ENCODE peak calls at places on chromosomes 12 and 14, in ten cellular contexts. One of them, this sample, is unnamed.
A peak's percentile ranks its signal among the peaks of the same experiment; 100 is the strongest.

GRCh38 chr12:124745891-124746570 is 117.6 kb downstream of the SCARB1 start:
- DNase-seq in H1: peak; percentile 82
- DNase-seq in A549: peak; percentile 95
- DNase-seq in skeletal muscle cell: peak; percentile 78
- DNase-seq in AG04450: no peak
- DNase-seq in fibroblast of lung: peak; percentile 93
- DNase-seq in HCT116: peak; percentile 67
- DNase-seq in adipocyte: peak; percentile 97
- DNase-seq in PC-3: peak; percentile 94
- DNase-seq in coronary artery: peak; percentile 97
- DNase-seq in this sample: no peak

GRCh38 chr14:76203086-76204001 is 51.6 kb downstream of the GPATCH2L start:
- DNase-seq in HCT116: no peak
- DNase-seq in H1: no peak
- DNase-seq in coronary artery: no peak
- DNase-seq in adipocyte: peak; percentile 34
- DNase-seq in skeletal muscle cell: peak; percentile 92
- DNase-seq in AG04450: peak; percentile 96
- DNase-seq in PC-3: peak; percentile 88
- DNase-seq in A549: peak; percentile 76
- DNase-seq in fibroblast of lung: peak; percentile 96
- DNase-seq in this sample: no peak

GRCh38 chr12:45966486-45966885 is 23.9 kb downstream of the SCAF11 start:
- DNase-seq in adipocyte: peak; percentile 80
- DNase-seq in H1: no peak
- DNase-seq in PC-3: no peak
- DNase-seq in HCT116: no peak
- DNase-seq in skeletal muscle cell: no peak
- DNase-seq in fibroblast of lung: peak; percentile 49
- DNase-seq in coronary artery: no peak
- DNase-seq in A549: peak; percentile 17
- DNase-seq in AG04450: peak; percentile 37
- DNase-seq in this sample: no peak

GRCh38 chr14:98249057-98249456 is 1022.9 kb downstream of the BCL11B start:
- DNase-seq in H1: no peak
- DNase-seq in fibroblast of lung: no peak
- DNase-seq in A549: no peak
- DNase-seq in HCT116: no peak
- DNase-seq in coronary artery: no peak
- DNase-seq in AG04450: no peak
- DNase-seq in adipocyte: no peak
- DNase-seq in PC-3: no peak
- DNase-seq in skeletal muscle cell: no peak
- DNase-seq in this sample: no peak

GRCh38 chr12:95974358-95974757 is 21.8 kb downstream of the HAL start:
- DNase-seq in fibroblast of lung: no peak
- DNase-seq in coronary artery: no peak
- DNase-seq in adipocyte: no peak
- DNase-seq in PC-3: no peak
- DNase-seq in HCT116: no peak
- DNase-seq in skeletal muscle cell: no peak
- DNase-seq in A549: no peak
- DNase-seq in H1: no peak
- DNase-seq in AG04450: no peak
- DNase-seq in this sample: no peak

GRCh38 chr14:94062344-94062904 is 18.6 kb downstream of the DDX24 start:
- DNase-seq in PC-3: no peak
- DNase-seq in coronary artery: no peak
- DNase-seq in adipocyte: peak; percentile 36
- DNase-seq in H1: no peak
- DNase-seq in AG04450: no peak
- DNase-seq in A549: no peak
- DNase-seq in fibroblast of lung: no peak
- DNase-seq in HCT116: no peak
- DNase-seq in skeletal muscle cell: no peak
- DNase-seq in this sample: no peak

GRCh38 chr12:96053476-96054261 is 18.3 kb upstream of the LTA4H start:
- DNase-seq in PC-3: no peak
- DNase-seq in H1: no peak
- DNase-seq in skeletal muscle cell: no peak
- DNase-seq in HCT116: no peak
- DNase-seq in coronary artery: no peak
- DNase-seq in adipocyte: no peak
- DNase-seq in AG04450: no peak
- DNase-seq in fibroblast of lung: no peak
- DNase-seq in A549: no peak
- DNase-seq in this sample: no peak

GRCh38 chr12:2326470-2326869 is 273.7 kb downstream of the CACNA1C start:
- DNase-seq in H1: no peak
- DNase-seq in skeletal muscle cell: no peak
- DNase-seq in coronary artery: no peak
- DNase-seq in A549: no peak
- DNase-seq in adipocyte: no peak
- DNase-seq in PC-3: no peak
- DNase-seq in HCT116: no peak
- DNase-seq in fibroblast of lung: no peak
- DNase-seq in AG04450: no peak
- DNase-seq in this sample: no peak

GRCh38 chr12:113732916-113733315 is 233.2 kb downstream of the RBM19 start:
- DNase-seq in adipocyte: no peak
- DNase-seq in fibroblast of lung: no peak
- DNase-seq in HCT116: no peak
- DNase-seq in PC-3: no peak
- DNase-seq in skeletal muscle cell: no peak
- DNase-seq in AG04450: no peak
- DNase-seq in coronary artery: no peak
- DNase-seq in H1: no peak
- DNase-seq in A549: no peak
- DNase-seq in this sample: no peak

GRCh38 chr14:32896979-32897723 is 41.5 kb upstream of the NPAS3 start:
- DNase-seq in HCT116: no peak
- DNase-seq in AG04450: no peak
- DNase-seq in adipocyte: peak; percentile 43
- DNase-seq in A549: no peak
- DNase-seq in fibroblast of lung: peak; percentile 66
- DNase-seq in H1: no peak
- DNase-seq in coronary artery: no peak
- DNase-seq in PC-3: peak; percentile 53
- DNase-seq in skeletal muscle cell: no peak
- DNase-seq in this sample: peak; percentile 1

GRCh38 chr12:92573104-92573503 is 129.7 kb upstream of the PLEKHG7 start:
- DNase-seq in HCT116: no peak
- DNase-seq in adipocyte: no peak
- DNase-seq in A549: no peak
- DNase-seq in PC-3: peak; percentile 71
- DNase-seq in coronary artery: no peak
- DNase-seq in fibroblast of lung: no peak
- DNase-seq in skeletal muscle cell: no peak
- DNase-seq in AG04450: no peak
- DNase-seq in H1: no peak
- DNase-seq in this sample: no peak

GRCh38 chr12:79370021-79370420 is 320.7 kb downstream of the PAWR start:
- DNase-seq in adipocyte: no peak
- DNase-seq in skeletal muscle cell: no peak
- DNase-seq in HCT116: no peak
- DNase-seq in coronary artery: no peak
- DNase-seq in AG04450: no peak
- DNase-seq in fibroblast of lung: no peak
- DNase-seq in PC-3: no peak
- DNase-seq in H1: no peak
- DNase-seq in A549: no peak
- DNase-seq in this sample: no peak

GRCh38 chr12:85713368-85713767 is 122.8 kb downstream of the RASSF9 start:
- DNase-seq in HCT116: no peak
- DNase-seq in skeletal muscle cell: peak; percentile 36
- DNase-seq in fibroblast of lung: peak; percentile 32
- DNase-seq in coronary artery: no peak
- DNase-seq in adipocyte: peak; percentile 72
- DNase-seq in A549: no peak
- DNase-seq in H1: no peak
- DNase-seq in AG04450: no peak
- DNase-seq in PC-3: no peak
- DNase-seq in this sample: no peak

GRCh38 chr12:120247621-120248030 is 17.9 kb downstream of the PXN start:
- DNase-seq in A549: peak; percentile 53
- DNase-seq in HCT116: no peak
- DNase-seq in fibroblast of lung: peak; percentile 49
- DNase-seq in H1: no peak
- DNase-seq in AG04450: no peak
- DNase-seq in skeletal muscle cell: peak; percentile 59
- DNase-seq in coronary artery: no peak
- DNase-seq in PC-3: peak; percentile 61
- DNase-seq in adipocyte: peak; percentile 67
- DNase-seq in this sample: no peak
- H3K4me3 ChIP-seq in A549: no peak overlapping the region
- H3K4me3 ChIP-seq in HCT116: peak overlapping the region; percentile 27
- H3K4me3 ChIP-seq in fibroblast of lung: no peak overlapping the region
- H3K4me3 ChIP-seq in H1: no peak overlapping the region
- H3K4me3 ChIP-seq in AG04450: no peak overlapping the region
- H3K4me3 ChIP-seq in skeletal muscle cell: no peak overlapping the region
- H3K4me3 ChIP-seq in coronary artery: peak overlapping the region; percentile 32
- H3K4me3 ChIP-seq in PC-3: peak overlapping the region; percentile 5
- H3K4me3 ChIP-seq in adipocyte: peak overlapping the region; percentile 53
- H3K4me3 ChIP-seq in this sample: no peak overlapping the region

GRCh38 chr14:99857551-99857950 is 64.3 kb downstream of the EML1 start:
- DNase-seq in H1: no peak
- DNase-seq in HCT116: no peak
- DNase-seq in A549: no peak
- DNase-seq in PC-3: no peak
- DNase-seq in AG04450: no peak
- DNase-seq in coronary artery: no peak
- DNase-seq in skeletal muscle cell: no peak
- DNase-seq in adipocyte: no peak
- DNase-seq in fibroblast of lung: no peak
- DNase-seq in this sample: no peak
- H3K4me3 ChIP-seq in H1: no peak overlapping the region
- H3K4me3 ChIP-seq in HCT116: no peak overlapping the region
- H3K4me3 ChIP-seq in A549: no peak overlapping the region
- H3K4me3 ChIP-seq in PC-3: no peak overlapping the region
- H3K4me3 ChIP-seq in AG04450: no peak overlapping the region
- H3K4me3 ChIP-seq in coronary artery: no peak overlapping the region
- H3K4me3 ChIP-seq in skeletal muscle cell: no peak overlapping the region
- H3K4me3 ChIP-seq in adipocyte: no peak overlapping the region
- H3K4me3 ChIP-seq in fibroblast of lung: no peak overlapping the region
- H3K4me3 ChIP-seq in this sample: no peak overlapping the region

DNA sequence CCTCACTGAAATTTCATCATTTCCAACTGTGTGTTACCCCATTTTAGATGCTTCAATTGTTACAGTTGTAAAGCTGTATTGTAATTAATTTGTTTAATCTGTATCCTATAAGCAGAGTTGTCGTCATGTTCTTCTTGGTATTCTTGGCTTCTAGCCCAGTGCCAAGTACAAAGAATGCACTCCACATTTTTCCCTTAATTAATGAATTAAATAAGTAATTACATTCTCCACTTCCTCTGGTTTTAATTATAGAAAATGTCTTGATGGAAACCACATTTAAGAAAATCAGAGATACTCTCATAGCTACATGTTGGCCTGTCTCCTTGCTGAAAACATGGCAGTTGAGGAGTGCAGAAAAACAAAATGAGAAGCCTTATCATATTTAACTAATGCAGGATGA is 749 bp downstream of the DNAI7 start:
- DNase-seq in AG04450: no peak
- DNase-seq in H1: no peak
- DNase-seq in A549: no peak
- DNase-seq in skeletal muscle cell: no peak
- DNase-seq in adipocyte: peak; percentile 39
- DNase-seq in HCT116: no peak
- DNase-seq in fibroblast of lung: no peak
- DNase-seq in coronary artery: no peak
- DNase-seq in PC-3: no peak
- DNase-seq in this sample: no peak
- H3K4me3 ChIP-seq in AG04450: no peak overlapping the region
- H3K4me3 ChIP-seq in H1: peak overlapping the region; percentile 84
- H3K4me3 ChIP-seq in A549: peak overlapping the region; percentile 77
- H3K4me3 ChIP-seq in skeletal muscle cell: peak overlapping the region; percentile 73
- H3K4me3 ChIP-seq in adipocyte: peak overlapping the region; percentile 93
- H3K4me3 ChIP-seq in HCT116: peak overlapping the region; percentile 63
- H3K4me3 ChIP-seq in fibroblast of lung: no peak overlapping the region
- H3K4me3 ChIP-seq in coronary artery: peak overlapping the region; percentile 83
- H3K4me3 ChIP-seq in PC-3: peak overlapping the region; percentile 95
- H3K4me3 ChIP-seq in this sample: peak overlapping the region; percentile 94

DNA sequence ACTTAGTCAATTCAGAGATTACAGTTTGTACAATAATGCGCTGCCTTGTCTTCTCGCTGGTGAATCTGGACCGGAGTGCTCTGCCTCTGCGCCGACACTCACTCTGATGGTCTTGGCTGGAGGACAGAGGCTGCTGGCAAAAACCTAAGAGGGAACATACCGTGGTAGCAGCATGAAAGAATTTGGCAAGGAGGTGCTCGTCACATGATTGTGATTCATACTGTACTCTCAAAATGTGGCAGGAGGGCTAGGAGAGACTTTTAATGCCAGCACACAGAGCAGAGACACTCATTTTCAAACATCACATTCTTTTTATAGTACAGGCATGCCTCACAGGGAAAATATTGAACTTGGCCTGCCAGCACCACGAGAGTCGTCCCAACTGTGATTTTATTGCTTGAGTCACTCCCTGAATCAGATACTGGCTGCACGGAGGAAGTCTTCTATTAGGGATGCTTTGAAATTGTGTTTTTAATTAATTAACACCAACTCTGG is 67.8 kb downstream of the HMGA2 start:
- DNase-seq in H1: no peak
- DNase-seq in AG04450: peak; percentile 95
- DNase-seq in skeletal muscle cell: peak; percentile 99
- DNase-seq in HCT116: peak; percentile 80
- DNase-seq in fibroblast of lung: peak; percentile 99
- DNase-seq in coronary artery: peak; percentile 87
- DNase-seq in PC-3: peak; percentile 97
- DNase-seq in A549: peak; percentile 72
- DNase-seq in adipocyte: peak; percentile 97
- DNase-seq in this sample: no peak
- H3K4me3 ChIP-seq in H1: no peak overlapping the region
- H3K4me3 ChIP-seq in AG04450: peak overlapping the region; percentile 37
- H3K4me3 ChIP-seq in skeletal muscle cell: peak overlapping the region; percentile 16
- H3K4me3 ChIP-seq in HCT116: peak overlapping the region; percentile 10
- H3K4me3 ChIP-seq in fibroblast of lung: peak overlapping the region; percentile 14
- H3K4me3 ChIP-seq in coronary artery: peak overlapping the region; percentile 9
- H3K4me3 ChIP-seq in PC-3: peak overlapping the region; percentile 36
- H3K4me3 ChIP-seq in A549: peak overlapping the region; percentile 23
- H3K4me3 ChIP-seq in adipocyte: peak overlapping the region; percentile 68
- H3K4me3 ChIP-seq in this sample: no peak overlapping the region